ENCODE peak calls at places on chromosomes 16 and 17, in six cellular contexts. H, I, S, D, B and E are unnamed samples. For H3K9me3, the result is how much of the 10 kb centered on the place peaks cover.

GRCh38 chr17:3888343-3889171 is 4.3 kb downstream of the CAMKK1 start:
- DNase-seq in I (no peak), S (peak), D (peak), B (peak), H (no peak), E (no peak)

GRCh38 chr16:70151391-70151790 is 22.2 kb upstream of the CLEC18C start:
- DNase-seq in D (no peak), S (no peak), I (no peak), H (no peak), B (no peak), E (no peak)

GRCh38 chr17:28563475-28563874 is 7.8 kb downstream of the PIGS start:
- DNase-seq in S (no peak), D (no peak), H (no peak), B (no peak), I (peak), E (no peak)

GRCh38 chr16:81080233-81080632 is 3.2 kb upstream of the C16orf46 start:
- DNase-seq in I (no peak), D (no peak), B (no peak), H (no peak), S (no peak), E (no peak)

GRCh38 chr16:85309656-85310587 is 197.7 kb upstream of the CIBAR2 start:
- DNase-seq in H (no peak), B (peak), S (no peak), I (no peak), D (no peak), E (peak)

GRCh38 chr16:74973304-74973703 is 11.6 kb downstream of the WDR59 start:
- DNase-seq in D (no peak), I (no peak), H (no peak), B (no peak), S (no peak), E (peak)

GRCh38 chr17:50681260-50682200 is 26.2 kb downstream of the ANKRD40 start:
- DNase-seq in D (peak), B (peak), S (peak), H (no peak), I (peak), E (no peak)

GRCh38 chr17:65634533-65634932 is 73.1 kb upstream of the AXIN2 start:
- DNase-seq in H (no peak), D (no peak), B (no peak), S (no peak), I (no peak), E (no peak)

GRCh38 chr16:3998793-3999478 is 117.3 kb downstream of the ADCY9 start:
- DNase-seq in B (peak), S (peak), D (no peak), H (no peak), I (no peak), E (no peak)

GRCh38 chr17:37050905-37051304 is 102.2 kb downstream of the AATF start:
- DNase-seq in S (no peak), B (no peak), D (no peak), H (no peak), I (no peak), E (no peak)

GRCh38 chr16:35906440-35906839 is 2447.0 kb downstream of the TP53TG3F start:
- DNase-seq in D (no peak), H (no peak), I (no peak), S (no peak), B (no peak), E (no peak)
- H3K9me3 ChIP-seq in D (under half), H (under half), I (under half), S (under half), B (under half), E (under half)

GRCh38 chr16:10946308-10946707 is 1.9 kb downstream of the CLEC16A start:
- DNase-seq in H (no peak), B (no peak), I (no peak), D (no peak), S (no peak), E (no peak)
- H3K4me3 ChIP-seq in H (no peak), B (no peak), I (no peak), D (no peak), S (no peak), E (no peak)

GRCh38 chr16:35752012-35752772 is 2292.8 kb downstream of the TP53TG3F start:
- DNase-seq in D (no peak), S (no peak), H (no peak), B (no peak), I (no peak), E (no peak)
- H3K9me3 ChIP-seq in D (under half), S (under half), H (half or more), B (under half), I (under half), E (under half)

GRCh38 chr16:29820730-29821662 is 734 bp downstream of the MVP start:
- DNase-seq in B (peak), I (no peak), H (no peak), S (peak), D (peak), E (peak)
- H3K4me3 ChIP-seq in B (peak), I (peak), H (peak), S (peak), D (peak), E (peak)

GRCh38 chr16:87092958-87093357 is 224.2 kb downstream of the C16orf95 start:
- DNase-seq in B (no peak), D (no peak), H (no peak), I (no peak), S (no peak), E (no peak)
- H3K9me3 ChIP-seq in B (under half), D (under half), H (under half), I (under half), S (under half), E (under half)

DNA sequence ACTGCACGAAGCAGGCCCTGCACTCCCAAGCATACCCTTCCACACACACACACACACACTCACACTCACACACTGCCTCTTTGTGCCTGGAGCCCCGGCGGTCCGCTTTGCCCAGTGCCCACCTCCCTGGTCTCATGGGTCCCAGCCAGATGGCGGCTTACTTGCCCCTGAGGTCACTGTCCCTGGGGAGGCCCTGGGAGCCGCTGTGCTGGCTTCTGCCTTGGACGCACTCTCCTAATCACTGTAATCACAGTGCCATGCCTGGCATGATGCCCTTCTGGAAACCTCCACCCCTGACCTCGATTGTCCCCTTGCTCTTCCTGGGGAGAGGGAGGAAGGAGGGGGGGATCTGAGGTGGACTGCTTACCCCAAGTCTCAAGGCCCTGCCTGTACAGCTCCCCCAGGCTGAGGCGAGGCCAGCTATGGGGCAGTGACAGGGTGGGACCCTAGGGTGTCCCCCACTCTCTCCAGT is 36.0 kb downstream of the ARHGAP23 start:
- DNase-seq in B (peak), I (no peak), D (peak), S (no peak), H (no peak), E (no peak)
- H3K4me3 ChIP-seq in B (no peak), I (no peak), D (peak), S (peak), H (no peak), E (peak)

GRCh38 chr16:911604-912321 is 59.0 kb downstream of the LMF1 start:
- DNase-seq in I (no peak), S (no peak), B (no peak), D (no peak), H (no peak), E (no peak)

GRCh38 chr16:911101-911500 is 59.7 kb downstream of the LMF1 start:
- DNase-seq in D (no peak), I (no peak), B (no peak), S (no peak), H (no peak), E (no peak)

GRCh38 chr16:913817-914440 is 56.9 kb downstream of the LMF1 start:
- DNase-seq in I (no peak), S (no peak), H (no peak), D (no peak), B (no peak), E (no peak)

GRCh38 chr16:912684-913613 is 57.8 kb downstream of the LMF1 start:
- DNase-seq in I (no peak), D (no peak), S (no peak), B (no peak), H (no peak), E (no peak)

DNA sequence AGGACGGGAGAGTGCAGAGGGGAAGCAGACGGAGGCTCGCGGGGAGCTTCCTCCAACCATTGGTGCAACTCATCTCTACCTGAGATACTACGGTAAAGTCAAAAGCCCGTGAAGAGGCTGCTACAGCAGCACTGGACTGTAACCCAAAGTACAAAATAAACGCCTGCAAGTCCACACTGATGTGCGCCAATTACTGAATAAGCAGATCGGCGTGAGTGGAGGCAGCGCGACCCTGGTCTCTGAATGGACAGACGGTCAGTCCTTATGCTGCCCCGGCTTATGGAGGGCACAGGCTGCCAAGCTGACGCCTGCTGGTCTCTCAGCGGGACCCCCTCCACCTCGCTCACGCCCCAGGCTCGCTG is 58.5 kb downstream of the LMF1 start:
- DNase-seq in I (no peak), B (no peak), S (no peak), D (no peak), H (no peak), E (no peak)
- H3K9me3 ChIP-seq in I (under half), B (under half), S (under half), D (under half), H (under half), E (under half)